ENCODE peak calls at places on chromosomes 6 and 20, in seven cellular contexts. K, E, L, Y, B, V and M are unnamed samples. For H3K27me3, the result is how much of the 10 kb centered on the place peaks cover.

GRCh38 chr6:142874676-142875075 is 70.3 kb downstream of the HIVEP2 start:
- DNase-seq in B (no peak), K (no peak), L (no peak), V (no peak), E (no peak), Y (no peak), M (no peak)

GRCh38 chr6:69339163-69339550 is 457.7 kb downstream of the LMBRD1 start:
- DNase-seq in L (no peak), B (no peak), Y (no peak), V (no peak), K (no peak), E (no peak), M (no peak)

GRCh38 chr20:62374431-62375152 is 7.5 kb upstream of the LAMA5 start:
- DNase-seq in L (no peak), B (no peak), V (no peak), Y (no peak), E (no peak), K (no peak), M (no peak)

GRCh38 chr20:49890651-49891361 is 24.5 kb downstream of the SPATA2 start:
- DNase-seq in V (no peak), E (peak), L (no peak), K (no peak), B (no peak), Y (no peak), M (no peak)

GRCh38 chr20:1427457-1428054 is 34.7 kb upstream of the FKBP1A start:
- DNase-seq in K (no peak), E (no peak), L (no peak), B (no peak), V (no peak), Y (peak), M (no peak)

GRCh38 chr6:157597461-157598312 is 216.7 kb downstream of the ZDHHC14 start:
- DNase-seq in B (peak), V (no peak), K (peak), Y (peak), E (no peak), L (peak), M (no peak)

GRCh38 chr6:138970856-138971425 is 17.1 kb downstream of the REPS1 start:
- DNase-seq in V (peak), K (no peak), E (no peak), B (no peak), L (no peak), Y (peak), M (peak)

GRCh38 chr6:147195510-147195909 is 8.7 kb upstream of the STXBP5 start:
- DNase-seq in Y (no peak), B (no peak), L (no peak), K (no peak), E (no peak), V (no peak), M (no peak)

GRCh38 chr6:11016452-11016851 is 27.7 kb downstream of the ELOVL2 start:
- DNase-seq in K (no peak), V (no peak), B (no peak), E (no peak), Y (no peak), L (no peak), M (no peak)

GRCh38 chr6:16700202-16700997 is 60.9 kb downstream of the ATXN1 start:
- DNase-seq in Y (peak), L (no peak), B (no peak), E (no peak), V (no peak), K (no peak), M (no peak)

GRCh38 chr6:50699086-50699886 is 14.0 kb upstream of the TFAP2D start:
- DNase-seq in K (no peak), E (no peak), B (no peak), L (no peak), V (no peak), Y (no peak), M (no peak)

GRCh38 chr6:11675610-11676009 is 103.0 kb downstream of the ADTRP start:
- DNase-seq in Y (peak), K (peak), E (no peak), B (no peak), V (no peak), L (no peak), M (no peak)

GRCh38 chr6:4489538-4489937 is 286.7 kb upstream of the CDYL start:
- DNase-seq in E (no peak), Y (no peak), V (no peak), B (no peak), L (no peak), K (no peak), M (no peak)

GRCh38 chr6:136728033-136728939 is 64.0 kb downstream of the MAP3K5 start:
- DNase-seq in L (no peak), B (no peak), V (no peak), K (no peak), E (no peak), Y (no peak), M (no peak)

GRCh38 chr6:143229402-143229801 is 168.7 kb downstream of the AIG1 start:
- DNase-seq in Y (no peak), V (no peak), B (no peak), K (no peak), L (no peak), E (no peak), M (no peak)

GRCh38 chr6:107670792-107671199 is 153.3 kb downstream of the SCML4 start:
- DNase-seq in B (no peak), Y (peak), E (no peak), K (peak), V (peak), L (no peak), M (no peak)

GRCh38 chr6:116450769-116451740 is 10.1 kb upstream of the CALHM6 start:
- DNase-seq in V (no peak), L (no peak), K (no peak), Y (no peak), B (no peak), E (no peak), M (no peak)

GRCh38 chr6:139860193-139860592 is 485.7 kb upstream of the CITED2 start:
- DNase-seq in K (no peak), E (no peak), L (no peak), V (no peak), B (no peak), Y (no peak), M (no peak)

GRCh38 chr6:126804255-126805064 is 314.0 kb upstream of the RSPO3 start:
- DNase-seq in E (no peak), L (no peak), B (no peak), K (peak), Y (peak), V (peak), M (peak)

GRCh38 chr6:119461187-119461586 is 111.6 kb upstream of the MAN1A1 start:
- DNase-seq in Y (no peak), K (no peak), B (no peak), V (no peak), L (no peak), E (no peak), M (no peak)

GRCh38 chr6:5937516-5937915 is 69.2 kb downstream of the NRN1 start:
- DNase-seq in E (no peak), Y (no peak), V (no peak), K (no peak), B (no peak), L (no peak), M (no peak)

GRCh38 chr6:26363882-26364825 is 844 bp upstream of the BTN3A2 start:
- DNase-seq in E (no peak), K (no peak), Y (peak), V (no peak), B (no peak), L (no peak), M (no peak)

GRCh38 chr20:9689041-9689440 is 149.8 kb downstream of the PAK5 start:
- DNase-seq in E (no peak), K (no peak), Y (no peak), V (no peak), B (no peak), L (no peak), M (no peak)

GRCh38 chr6:34638834-34639736 is 57.5 kb downstream of the ILRUN start:
- DNase-seq in B (no peak), Y (no peak), L (no peak), V (no peak), K (no peak), E (no peak), M (no peak)

GRCh38 chr6:106097368-106098231 is 11.5 kb downstream of the PRDM1 start:
- DNase-seq in V (peak), L (no peak), E (no peak), B (no peak), K (peak), Y (peak), M (no peak)

GRCh38 chr20:4546342-4546741 is 175.4 kb upstream of the PRND start:
- DNase-seq in V (no peak), B (no peak), K (no peak), L (no peak), E (no peak), Y (no peak), M (no peak)

GRCh38 chr6:36805917-36806316 is 33.3 kb downstream of the CPNE5 start:
- DNase-seq in Y (no peak), K (no peak), L (no peak), E (no peak), B (no peak), V (no peak), M (no peak)

GRCh38 chr20:14219801-14220461 is 117.5 kb downstream of the FLRT3 start:
- DNase-seq in E (no peak), B (no peak), Y (no peak), L (peak), V (no peak), K (peak), M (no peak)

DNA sequence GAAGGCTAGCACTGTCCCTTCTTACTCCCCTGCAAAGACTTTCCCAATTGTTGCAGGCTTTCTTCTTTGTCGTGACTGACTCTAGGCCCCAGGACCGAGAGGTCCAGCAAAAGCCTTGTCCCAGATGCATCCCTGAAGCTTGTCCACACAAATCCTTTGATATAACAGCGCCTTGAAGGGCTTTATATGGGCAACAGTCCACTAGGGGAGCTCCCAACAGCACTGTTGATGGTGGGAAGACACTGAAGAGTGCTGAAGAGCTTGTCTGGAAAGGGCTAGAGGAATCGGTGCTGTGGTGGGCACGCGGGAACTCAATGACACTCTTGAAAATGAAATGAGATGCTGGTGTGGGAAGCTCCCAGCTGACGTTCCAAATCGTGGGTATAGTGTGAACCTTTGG is 316.1 kb upstream of the CDH4 start:
- DNase-seq in V (no peak), E (no peak), B (no peak), Y (no peak), L (no peak), K (no peak), M (no peak)
- TF ChIP-seq CTCF in V (no peak), E (no peak), B (no peak), Y (no peak), L (no peak), K (no peak), M (no peak)

DNA sequence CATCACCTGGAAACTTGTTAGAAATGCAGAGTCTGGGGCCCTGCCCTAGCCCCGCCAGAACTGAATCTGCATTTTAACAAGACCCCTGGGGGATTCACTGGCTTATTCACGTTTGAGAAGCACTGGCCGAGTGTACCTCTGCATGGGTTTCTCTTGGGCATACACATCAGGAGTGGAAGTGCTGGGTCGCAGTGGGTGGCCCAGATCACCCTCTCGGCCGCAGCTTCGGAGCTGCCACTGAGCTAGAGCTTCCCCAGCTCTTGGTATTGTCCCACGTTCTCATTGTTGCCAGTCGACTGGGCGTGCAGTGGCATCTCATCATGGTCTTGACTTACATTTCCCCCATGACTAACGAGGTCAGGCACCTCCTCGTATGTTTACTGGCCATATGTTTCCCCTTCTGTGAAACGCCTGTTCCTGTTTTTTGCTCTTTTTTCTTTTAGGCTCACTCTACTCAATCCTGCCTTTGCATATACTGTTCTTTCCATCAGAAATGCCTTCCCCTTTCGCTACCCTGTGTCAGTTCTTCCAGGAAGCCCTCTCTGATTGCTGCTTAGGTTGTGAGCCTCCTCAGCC is 3.0 kb upstream of the DLGAP4 start:
- DNase-seq in B (peak), E (no peak), L (no peak), V (no peak), Y (no peak), K (no peak), M (no peak)
- H3K27me3 ChIP-seq in B (half or more), E (half or more), L (under half), V (half or more), Y (half or more), K (under half), M (under half)

GRCh38 chr6:111757342-111757741 is 115.9 kb downstream of the FYN start:
- DNase-seq in K (no peak), B (no peak), V (peak), L (no peak), E (no peak), Y (peak), M (no peak)
- H3K4me3 ChIP-seq in K (no peak), B (no peak), V (no peak), L (peak), E (no peak), Y (no peak), M (no peak)

DNA sequence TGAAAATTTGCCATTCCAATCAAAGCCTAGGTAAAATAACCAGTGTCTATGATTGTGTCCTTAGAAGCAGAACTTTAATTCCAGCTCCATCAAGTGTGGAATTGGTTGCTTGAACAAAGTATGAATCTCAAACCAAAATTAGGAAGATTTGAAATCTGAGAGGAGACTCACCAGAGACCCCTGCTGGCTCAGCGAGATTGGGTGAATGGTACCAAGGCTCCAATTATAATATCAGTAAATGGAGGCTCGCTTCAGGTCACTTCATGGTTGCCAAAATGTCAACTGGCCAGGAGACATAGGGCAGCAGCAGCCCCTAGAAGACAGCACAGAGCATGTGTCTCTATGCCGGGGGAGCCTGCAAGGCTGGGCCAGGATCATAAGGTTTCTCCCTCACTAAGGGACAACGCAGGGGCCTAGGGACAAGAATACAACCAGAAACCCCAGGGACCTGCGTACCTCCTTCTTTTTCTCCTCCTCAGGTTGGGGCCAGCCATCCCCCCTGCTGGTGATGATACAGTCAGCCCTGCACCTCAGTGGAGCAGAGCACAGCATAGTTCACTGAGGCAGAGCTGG is 14.0 kb downstream of the RBL1 start:
- DNase-seq in V (no peak), K (no peak), E (no peak), B (no peak), L (no peak), Y (peak), M (no peak)
- TF ChIP-seq CTCF in V (peak), K (no peak), E (no peak), B (peak), L (peak), Y (peak), M (peak)

GRCh38 chr6:89186762-89187161 is 30.4 kb downstream of the GABRR1 start:
- DNase-seq in K (no peak), Y (no peak), V (no peak), L (no peak), E (no peak), B (no peak), M (no peak)
- H3K27me3 ChIP-seq in K (under half), Y (under half), V (under half), L (under half), E (under half), B (under half), M (under half)

GRCh38 chr20:38601216-38602184 is at the start of gene ARHGAP40:
- DNase-seq in L (no peak), V (peak), Y (no peak), K (no peak), B (peak), E (no peak), M (no peak)
- H3K4me3 ChIP-seq in L (no peak), V (no peak), Y (no peak), K (no peak), B (peak), E (no peak), M (peak)

DNA sequence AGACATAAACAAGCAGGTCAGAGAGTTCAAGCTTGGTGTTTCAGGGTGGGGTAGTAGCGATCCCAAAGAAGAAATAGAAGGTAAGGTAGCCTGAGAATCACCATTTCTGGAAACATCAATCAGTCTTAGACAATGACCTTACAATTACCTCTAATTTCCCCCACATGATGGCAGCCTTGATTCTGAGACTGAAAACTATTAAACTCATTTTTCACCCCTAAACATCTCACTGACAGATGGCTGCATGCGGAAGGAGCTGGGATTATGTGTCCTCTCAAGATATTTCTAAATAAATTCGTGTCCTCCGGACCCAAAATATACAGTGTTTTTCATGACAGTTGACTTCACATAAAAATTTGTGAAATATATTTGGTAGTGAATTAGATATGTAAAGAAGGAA is 61.0 kb downstream of the KIF6 start:
- DNase-seq in B (no peak), E (no peak), K (no peak), L (no peak), V (no peak), Y (no peak), M (no peak)
- TF ChIP-seq CTCF in B (no peak), E (no peak), K (no peak), L (no peak), V (no peak), Y (no peak), M (no peak)

DNA sequence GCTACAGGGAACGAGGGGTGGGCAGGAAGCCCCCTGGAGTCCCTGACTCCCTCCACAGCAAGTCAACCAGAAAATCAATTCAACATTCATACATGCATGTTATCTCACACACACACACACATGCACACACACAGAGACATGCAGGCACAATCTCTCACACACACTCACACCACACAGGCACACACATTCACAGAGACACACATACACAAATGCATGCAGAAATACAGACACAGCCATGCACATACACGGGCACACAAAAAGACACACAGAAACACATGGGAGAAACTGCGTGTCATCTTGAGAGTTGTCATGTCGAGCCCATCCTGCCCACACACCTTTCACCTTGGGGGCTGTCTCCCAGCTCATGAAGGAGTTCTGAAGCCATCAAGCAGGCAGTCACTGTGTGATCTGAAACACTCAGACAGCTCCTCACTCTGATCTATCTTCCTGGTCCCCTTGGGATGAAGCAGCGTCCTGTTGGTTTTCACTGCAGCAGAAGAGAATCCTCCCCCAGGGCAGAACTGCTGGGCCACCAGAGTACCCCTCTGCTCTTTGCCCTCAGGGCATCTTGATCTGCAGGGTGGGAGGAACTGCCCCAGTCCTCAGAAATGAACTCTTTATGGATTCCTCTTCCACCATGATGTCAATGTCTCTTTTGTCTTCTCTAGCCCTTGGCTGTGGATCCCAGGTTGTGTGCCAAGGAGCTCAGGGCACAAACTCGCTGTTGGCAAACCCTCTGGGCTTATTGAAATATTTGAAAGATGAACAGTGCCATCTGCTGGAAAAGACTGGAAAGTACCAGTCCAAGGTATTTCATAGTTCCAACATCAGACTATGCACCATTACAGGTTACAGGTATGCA is 8.8 kb downstream of the RAET1L start:
- DNase-seq in V (peak), B (peak), E (no peak), L (no peak), K (peak), Y (peak), M (no peak)
- H3K27me3 ChIP-seq in V (under half), B (half or more), E (half or more), L (under half), K (under half), Y (half or more), M (under half)

GRCh38 chr20:53079883-53080282 is 107.7 kb downstream of the TSHZ2 start:
- DNase-seq in K (no peak), B (no peak), L (no peak), Y (no peak), E (no peak), V (no peak), M (no peak)

GRCh38 chr20:53074811-53075314 is 102.7 kb downstream of the TSHZ2 start:
- DNase-seq in K (no peak), L (no peak), Y (peak), B (no peak), V (peak), E (no peak), M (no peak)

GRCh38 chr20:53079483-53079810 is 107.3 kb downstream of the TSHZ2 start:
- DNase-seq in V (no peak), E (no peak), Y (no peak), L (no peak), K (no peak), B (no peak), M (no peak)

GRCh38 chr20:53078761-53079482 is 106.8 kb downstream of the TSHZ2 start:
- DNase-seq in K (no peak), V (peak), E (no peak), B (no peak), Y (no peak), L (no peak), M (no peak)

GRCh38 chr20:53077373-53078205 is 105.4 kb downstream of the TSHZ2 start:
- DNase-seq in V (peak), L (no peak), E (no peak), Y (peak), K (no peak), B (no peak), M (no peak)
- H3K4me3 ChIP-seq in V (no peak), L (no peak), E (no peak), Y (no peak), K (no peak), B (no peak), M (no peak)